ENCODE peak calls at places on chromosomes 11 and 22, in four cellular contexts. Z, M, E and C are unnamed samples.

GRCh38 chr11:78156081-78156844 is 16.8 kb upstream of the ALG8 start:
- DNase-seq in E (no peak), Z (no peak), M (peak), C (peak)

GRCh38 chr11:14422052-14422813 is 63.2 kb upstream of the RRAS2 start:
- DNase-seq in M (peak), E (peak), Z (peak), C (peak)

GRCh38 chr11:118592616-118593367 is 14.6 kb upstream of the PHLDB1 start:
- DNase-seq in Z (no peak), M (peak), E (no peak), C (no peak)

GRCh38 chr11:88666364-88666763 is 328.8 kb upstream of the CTSC start:
- DNase-seq in M (no peak), Z (no peak), E (no peak), C (no peak)

GRCh38 chr11:120197254-120197891 is 13.5 kb upstream of the OAF start:
- DNase-seq in E (no peak), M (no peak), Z (peak), C (no peak)

GRCh38 chr22:16965560-16965959 is 42.5 kb downstream of the GAB4 start:
- DNase-seq in M (no peak), E (no peak), Z (no peak), C (no peak)

GRCh38 chr11:45724145-45724544 is 58.7 kb upstream of the CHST1 start:
- DNase-seq in Z (no peak), E (no peak), M (no peak), C (no peak)

GRCh38 chr11:57368106-57368826 is 12.7 kb downstream of the PRG3 start:
- DNase-seq in M (no peak), Z (no peak), E (no peak), C (no peak)

GRCh38 chr11:27241316-27242122 is 121.5 kb downstream of the CCDC34 start:
- DNase-seq in Z (peak), M (peak), E (no peak), C (no peak)

GRCh38 chr11:68213135-68213515 is at the start of gene KMT5B:
- DNase-seq in M (peak), E (peak), Z (no peak), C (peak)

GRCh38 chr11:120715239-120715638 is 203.7 kb downstream of the GRIK4 start:
- DNase-seq in Z (peak), M (no peak), E (no peak), C (no peak)

GRCh38 chr11:122664188-122664587 is 8.7 kb downstream of the UBASH3B start:
- DNase-seq in E (no peak), M (peak), Z (no peak), C (no peak)

GRCh38 chr11:12674936-12675696 is 895 bp downstream of the TEAD1 start:
- DNase-seq in M (peak), Z (peak), E (no peak), C (no peak)

GRCh38 chr11:45173064-45173463 is 26.6 kb downstream of the PRDM11 start:
- DNase-seq in E (no peak), Z (no peak), M (no peak), C (no peak)

GRCh38 chr11:63738720-63739360 is 29.7 kb downstream of the ZFTA start:
- DNase-seq in Z (peak), E (peak), M (peak), C (peak)

GRCh38 chr22:45358127-45358526 is 48.4 kb downstream of the FAM118A start:
- DNase-seq in Z (no peak), M (peak), E (no peak), C (no peak)

GRCh38 chr11:96242971-96243647 is 99.9 kb downstream of the MAML2 start:
- DNase-seq in E (peak), Z (peak), M (peak), C (peak)

DNA sequence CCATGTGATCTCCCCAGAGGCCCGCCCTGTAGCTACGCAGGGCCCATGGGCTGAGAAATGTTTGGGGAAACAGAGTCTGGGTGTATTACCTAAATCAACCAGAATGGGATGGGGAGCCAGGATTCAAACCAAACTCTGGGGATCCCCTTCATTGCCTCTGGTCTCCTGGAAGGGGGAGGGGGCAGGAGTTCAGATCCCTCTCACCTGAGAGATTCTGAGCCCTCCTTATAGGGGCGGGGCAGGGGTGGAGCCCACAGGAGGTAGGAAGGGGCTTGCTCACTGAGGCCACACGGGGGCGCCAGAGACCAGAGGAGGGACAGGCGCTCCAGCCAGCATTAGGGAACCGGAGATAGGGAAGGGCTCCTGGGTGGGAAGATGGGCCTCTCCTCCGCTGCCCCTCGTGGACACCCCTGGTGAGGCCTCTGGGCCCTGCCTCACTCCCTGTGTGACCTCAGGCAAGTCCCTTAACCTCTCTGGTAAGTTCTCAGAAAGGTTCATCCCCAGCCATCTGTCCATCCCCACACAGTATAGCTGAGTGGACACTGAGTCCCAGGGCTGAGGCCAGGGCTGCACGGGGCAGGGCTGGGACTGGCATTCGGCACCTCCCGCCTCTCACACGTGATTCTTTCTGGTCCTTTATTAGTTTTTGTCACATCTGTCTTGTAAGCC is 2.7 kb upstream of the CDC42BPG start:
- DNase-seq in Z (peak), M (peak), E (peak), C (peak)
- H2AK5ac ChIP-seq in Z (no peak), M (peak), E (no peak), C (no peak)

GRCh38 chr11:114282488-114282887 is 13.7 kb upstream of the NNMT start:
- DNase-seq in Z (no peak), M (no peak), E (no peak), C (no peak)
- H2AK5ac ChIP-seq in Z (no peak), M (peak), E (no peak), C (no peak)

GRCh38 chr11:76701701-76702100 is 31.2 kb upstream of the LRRC32 start:
- DNase-seq in Z (peak), M (peak), E (no peak), C (no peak)

GRCh38 chr11:76698321-76699043 is 27.9 kb upstream of the LRRC32 start:
- DNase-seq in Z (peak), E (peak), M (no peak), C (no peak)

GRCh38 chr11:76702378-76703128 is 32.0 kb upstream of the LRRC32 start:
- DNase-seq in M (peak), Z (no peak), E (no peak), C (no peak)

GRCh38 chr11:76699461-76700091 is 29.0 kb upstream of the LRRC32 start:
- DNase-seq in Z (no peak), E (no peak), M (peak), C (no peak)

DNA sequence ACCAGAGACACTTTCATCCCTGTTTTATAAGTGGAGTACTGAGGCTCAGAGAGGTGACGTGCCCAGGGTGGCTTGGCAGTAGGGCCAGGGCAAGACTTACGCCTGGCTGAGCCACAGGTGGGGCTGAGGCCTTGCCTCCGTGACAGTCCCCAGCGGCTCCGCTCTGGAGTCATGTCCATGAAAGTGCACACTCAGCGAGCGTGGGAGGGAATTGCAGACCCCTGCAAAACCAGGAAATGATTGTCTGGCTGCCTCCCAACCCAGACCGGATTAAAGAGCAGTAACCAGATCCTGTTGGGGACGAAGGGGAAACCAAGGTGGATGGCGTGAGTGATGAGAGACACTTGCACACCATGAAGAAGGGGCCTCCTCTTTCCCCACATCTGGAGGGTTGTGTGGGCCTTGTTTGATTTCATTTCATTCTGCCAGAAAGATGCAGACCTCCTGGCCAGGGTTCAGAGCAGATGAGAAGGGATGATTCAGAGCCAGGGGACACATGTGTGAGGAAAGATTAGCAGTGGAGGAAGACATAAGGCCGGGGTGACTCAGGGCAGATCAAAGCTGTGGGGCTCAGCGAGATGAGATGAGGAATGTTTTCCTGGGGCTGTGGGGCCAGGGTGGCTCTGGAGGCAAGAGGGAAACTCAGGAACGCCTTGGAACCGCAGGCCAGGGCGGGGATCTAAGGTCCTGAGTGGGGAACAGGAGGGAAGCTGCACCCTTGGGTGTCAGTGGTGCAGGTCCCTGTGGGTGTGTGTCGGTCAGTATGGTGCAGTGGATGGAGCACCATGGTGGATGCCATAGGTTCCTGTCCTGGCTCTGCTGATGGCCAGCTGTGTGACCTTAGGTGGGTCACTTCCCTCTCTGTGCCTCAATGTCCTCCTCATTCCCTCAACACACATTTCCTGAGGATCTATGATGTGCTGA is 29.9 kb upstream of the LRRC32 start:
- DNase-seq in E (no peak), M (peak), Z (no peak), C (no peak)
- H2AK5ac ChIP-seq in E (no peak), M (no peak), Z (no peak), C (no peak)

DNA sequence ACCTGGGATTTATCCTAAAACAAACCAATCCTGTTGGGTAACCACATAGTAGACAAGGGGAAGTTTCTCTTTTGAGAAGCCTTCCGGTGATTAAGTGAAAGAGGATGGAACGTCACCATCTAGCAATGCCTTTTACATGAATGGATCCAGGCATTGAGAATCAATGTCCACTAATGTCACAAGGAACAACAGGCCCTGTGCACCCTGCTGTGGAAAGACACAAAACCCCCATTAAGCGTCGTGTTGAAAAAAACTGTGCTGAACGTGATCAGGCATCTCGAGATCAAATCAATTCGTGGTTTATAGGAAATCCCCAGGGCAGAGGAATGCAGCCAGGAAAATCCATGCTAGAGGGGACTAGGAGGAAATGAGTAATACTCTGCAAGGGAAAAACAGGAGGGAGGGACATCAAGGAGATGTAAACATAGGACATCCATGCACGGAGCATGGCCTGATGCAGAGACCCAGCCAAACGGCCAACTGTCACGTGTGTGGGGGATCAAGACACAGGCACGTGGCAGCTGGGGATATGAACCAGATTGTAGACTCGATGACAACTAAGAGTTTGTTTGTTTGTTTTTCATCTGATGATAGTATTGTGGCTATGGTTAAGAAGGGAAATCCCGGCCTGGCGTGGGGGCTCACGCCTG is 38.6 kb upstream of the CARS1 start:
- DNase-seq in Z (peak), E (peak), M (peak), C (peak)
- H2AK5ac ChIP-seq in Z (no peak), E (no peak), M (no peak), C (no peak)

DNA sequence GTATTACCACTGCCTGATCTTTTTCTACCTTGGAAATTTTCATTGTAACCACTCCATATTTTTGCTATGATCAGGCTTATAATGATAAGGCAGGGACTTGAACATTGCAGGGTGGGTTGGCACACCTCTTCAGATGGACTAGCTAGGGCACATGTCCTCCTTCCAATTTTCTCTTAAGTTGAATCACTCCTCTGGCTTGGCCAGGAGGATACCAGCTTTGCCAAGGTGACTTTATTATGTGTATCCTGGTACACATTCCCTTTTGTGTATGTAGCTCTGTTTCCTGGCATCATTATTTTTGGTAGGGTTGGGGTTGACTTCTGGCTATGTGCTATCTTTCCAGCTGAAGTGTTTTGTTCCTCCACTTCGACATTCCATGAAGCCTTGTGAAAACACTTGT is 8.5 kb upstream of the LDLRAD3 start:
- DNase-seq in Z (no peak), E (no peak), M (no peak), C (no peak)
- H2AK5ac ChIP-seq in Z (no peak), E (no peak), M (no peak), C (no peak)

GRCh38 chr11:2995091-2995561 is 3.0 kb upstream of the NAP1L4 start:
- DNase-seq in M (no peak), E (no peak), Z (no peak), C (no peak)
- H2AK5ac ChIP-seq in M (no peak), E (no peak), Z (no peak), C (no peak)

DNA sequence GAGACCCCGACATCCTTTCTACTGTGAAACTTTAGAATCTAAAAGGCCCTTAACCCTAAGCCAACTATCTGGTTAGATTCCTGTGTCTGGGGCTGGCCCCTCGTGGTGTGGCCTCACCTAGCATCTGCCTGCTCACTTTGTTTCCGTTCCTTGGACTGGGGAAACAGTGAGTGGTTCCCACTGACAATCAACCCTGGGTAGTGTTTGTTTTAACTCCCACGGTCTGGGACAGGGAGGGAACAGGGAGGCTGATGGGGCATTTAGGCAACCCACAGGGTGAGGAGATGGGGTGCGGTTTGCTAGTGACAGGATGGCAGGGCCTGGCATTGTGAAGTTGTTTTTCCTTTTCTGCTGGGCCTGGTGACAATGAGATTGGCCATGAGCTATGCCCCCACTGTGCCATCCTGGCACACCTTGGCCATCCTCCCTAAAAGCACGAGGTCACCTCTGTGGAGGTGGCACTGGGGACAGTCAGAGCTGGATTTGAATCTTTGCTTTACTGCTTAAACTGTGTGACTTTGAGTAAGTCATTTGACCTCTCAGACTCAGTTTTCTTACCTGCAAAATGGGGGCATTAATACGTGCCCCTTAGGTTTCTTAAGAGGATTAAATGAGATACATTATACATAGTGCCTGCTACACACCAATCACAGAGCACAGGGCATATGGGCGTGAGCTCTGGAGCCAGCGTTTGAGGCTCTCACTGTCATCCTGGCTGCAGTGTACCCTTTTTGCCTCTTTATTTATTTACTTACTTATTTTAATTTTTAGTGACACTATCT is 31.4 kb downstream of the CHRDL2 start:
- DNase-seq in E (no peak), M (no peak), Z (no peak), C (no peak)
- H2AK5ac ChIP-seq in E (no peak), M (no peak), Z (no peak), C (peak)

DNA sequence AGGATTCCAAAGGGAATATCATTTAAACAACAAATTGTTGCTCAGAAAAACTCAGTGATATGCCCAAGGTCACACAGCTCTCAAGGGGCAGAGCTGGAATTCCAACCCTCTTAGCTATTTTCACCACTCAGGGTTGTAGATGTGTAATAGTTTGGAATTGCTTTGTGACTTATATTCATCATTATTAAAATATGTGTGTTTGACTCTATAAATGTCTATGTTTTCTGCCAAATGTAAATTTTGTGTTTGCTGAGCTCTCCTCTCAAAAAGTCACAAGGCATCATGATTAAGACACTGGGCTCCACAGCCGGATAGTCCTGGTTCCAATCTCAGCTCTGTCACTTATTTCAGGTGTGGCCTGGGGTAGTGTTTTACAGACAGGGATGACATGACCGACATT is 407.3 kb downstream of the TMEM135 start:
- DNase-seq in Z (no peak), E (no peak), M (no peak), C (no peak)
- H2AK5ac ChIP-seq in Z (no peak), E (no peak), M (no peak), C (no peak)